ENCODE peak calls at places on chromosomes 4 and X, in nine cellular contexts. One of them, this sample, is unnamed.

GRCh38 chr4:69383281-69383680 is 103.0 kb downstream of the UGT2B28 start:
- DNase-seq in WERI-Rb-1: no peak
- DNase-seq in psoas muscle: no peak
- DNase-seq in HFFc6: no peak
- DNase-seq in trophoblast cell: no peak
- DNase-seq in hepatocyte: no peak
- DNase-seq in AG08396: no peak
- DNase-seq in activated naive CD4-positive, alpha-beta T cell treated with anti-CD3 and anti-CD28 coated beads, Interleukin-2, amount 10 ng/mL, durations not matched to agents 7 days and 5 days: no peak
- DNase-seq in cardiac muscle cell: no peak
- DNase-seq in this sample: no peak

GRCh38 chr4:65202473-65203264 is 467.6 kb downstream of the EPHA5 start:
- DNase-seq in trophoblast cell: no peak
- DNase-seq in hepatocyte: no peak
- DNase-seq in cardiac muscle cell: no peak
- DNase-seq in psoas muscle: no peak
- DNase-seq in activated naive CD4-positive, alpha-beta T cell treated with anti-CD3 and anti-CD28 coated beads, Interleukin-2, amount 10 ng/mL, durations not matched to agents 7 days and 5 days: no peak
- DNase-seq in WERI-Rb-1: no peak
- DNase-seq in HFFc6: no peak
- DNase-seq in AG08396: no peak
- DNase-seq in this sample: no peak

GRCh38 chrX:45323387-45323786 is 122.7 kb upstream of the DIPK2B start:
- DNase-seq in activated naive CD4-positive, alpha-beta T cell treated with anti-CD3 and anti-CD28 coated beads, Interleukin-2, amount 10 ng/mL, durations not matched to agents 7 days and 5 days: no peak
- DNase-seq in trophoblast cell: no peak
- DNase-seq in HFFc6: no peak
- DNase-seq in cardiac muscle cell: no peak
- DNase-seq in hepatocyte: no peak
- DNase-seq in WERI-Rb-1: no peak
- DNase-seq in AG08396: no peak
- DNase-seq in psoas muscle: no peak
- DNase-seq in this sample: no peak

GRCh38 chr4:10456270-10457254 is 664 bp downstream of the ZNF518B start:
- DNase-seq in activated naive CD4-positive, alpha-beta T cell treated with anti-CD3 and anti-CD28 coated beads, Interleukin-2, amount 10 ng/mL, durations not matched to agents 7 days and 5 days: peak; percentile 76
- DNase-seq in HFFc6: peak; percentile 32
- DNase-seq in psoas muscle: peak; percentile 70
- DNase-seq in cardiac muscle cell: peak; percentile 50
- DNase-seq in WERI-Rb-1: peak; percentile 31
- DNase-seq in trophoblast cell: peak; percentile 32
- DNase-seq in AG08396: peak; percentile 54
- DNase-seq in hepatocyte: peak; percentile 81
- DNase-seq in this sample: peak; percentile 71

GRCh38 chr4:153156263-153156662 is 48.0 kb upstream of the TRIM2 start:
- DNase-seq in psoas muscle: no peak
- DNase-seq in activated naive CD4-positive, alpha-beta T cell treated with anti-CD3 and anti-CD28 coated beads, Interleukin-2, amount 10 ng/mL, durations not matched to agents 7 days and 5 days: peak; percentile 50
- DNase-seq in cardiac muscle cell: no peak
- DNase-seq in HFFc6: no peak
- DNase-seq in WERI-Rb-1: peak; percentile 33
- DNase-seq in trophoblast cell: no peak
- DNase-seq in hepatocyte: no peak
- DNase-seq in AG08396: no peak
- DNase-seq in this sample: no peak

GRCh38 chr4:168877779-168878491 is 132.1 kb downstream of the CBR4 start:
- DNase-seq in WERI-Rb-1: peak; percentile 82
- DNase-seq in cardiac muscle cell: no peak
- DNase-seq in activated naive CD4-positive, alpha-beta T cell treated with anti-CD3 and anti-CD28 coated beads, Interleukin-2, amount 10 ng/mL, durations not matched to agents 7 days and 5 days: peak; percentile 38
- DNase-seq in HFFc6: no peak
- DNase-seq in trophoblast cell: peak; percentile 45
- DNase-seq in AG08396: peak; percentile 52
- DNase-seq in psoas muscle: peak; percentile 74
- DNase-seq in hepatocyte: peak; percentile 62
- DNase-seq in this sample: no peak

GRCh38 chrX:133005038-133005437 is 46.6 kb upstream of the HS6ST2 start:
- DNase-seq in psoas muscle: no peak
- DNase-seq in AG08396: peak; percentile 18
- DNase-seq in cardiac muscle cell: peak; percentile 48
- DNase-seq in HFFc6: no peak
- DNase-seq in WERI-Rb-1: no peak
- DNase-seq in hepatocyte: peak; percentile 24
- DNase-seq in activated naive CD4-positive, alpha-beta T cell treated with anti-CD3 and anti-CD28 coated beads, Interleukin-2, amount 10 ng/mL, durations not matched to agents 7 days and 5 days: no peak
- DNase-seq in trophoblast cell: peak; percentile 37
- DNase-seq in this sample: no peak

GRCh38 chr4:1992468-1993168 is 16.2 kb downstream of the NELFA start:
- DNase-seq in activated naive CD4-positive, alpha-beta T cell treated with anti-CD3 and anti-CD28 coated beads, Interleukin-2, amount 10 ng/mL, durations not matched to agents 7 days and 5 days: no peak
- DNase-seq in psoas muscle: peak; percentile 63
- DNase-seq in cardiac muscle cell: no peak
- DNase-seq in trophoblast cell: no peak
- DNase-seq in HFFc6: no peak
- DNase-seq in WERI-Rb-1: no peak
- DNase-seq in hepatocyte: no peak
- DNase-seq in AG08396: no peak
- DNase-seq in this sample: no peak

GRCh38 chrX:124208675-124209074 is 123.8 kb upstream of the TEX13D start:
- DNase-seq in AG08396: no peak
- DNase-seq in psoas muscle: no peak
- DNase-seq in cardiac muscle cell: no peak
- DNase-seq in hepatocyte: no peak
- DNase-seq in HFFc6: no peak
- DNase-seq in trophoblast cell: no peak
- DNase-seq in activated naive CD4-positive, alpha-beta T cell treated with anti-CD3 and anti-CD28 coated beads, Interleukin-2, amount 10 ng/mL, durations not matched to agents 7 days and 5 days: no peak
- DNase-seq in WERI-Rb-1: no peak
- DNase-seq in this sample: no peak

GRCh38 chr4:138741778-138742377 is 273.7 kb upstream of the NOCT start:
- DNase-seq in HFFc6: no peak
- DNase-seq in hepatocyte: no peak
- DNase-seq in WERI-Rb-1: no peak
- DNase-seq in trophoblast cell: no peak
- DNase-seq in AG08396: no peak
- DNase-seq in psoas muscle: no peak
- DNase-seq in cardiac muscle cell: no peak
- DNase-seq in activated naive CD4-positive, alpha-beta T cell treated with anti-CD3 and anti-CD28 coated beads, Interleukin-2, amount 10 ng/mL, durations not matched to agents 7 days and 5 days: no peak
- DNase-seq in this sample: no peak

This sample was measured in activated CD4-positive, alpha-beta memory T cell treated with anti-CD3 and anti-CD28 coated beads, Interleukin-2, amount 10 ng/mL, durations not matched to agents 7 days and 5 days.